ENCODE peak calls at places on chromosomes 6 and 20, in ten cellular contexts. One of them, this sample, is unnamed.

GRCh38 chr20:60407011-60407771 is 449.0 kb downstream of the CDH26 start:
- DNase-seq in neuronal stem cell: no peak
- DNase-seq in sigmoid colon: no peak
- DNase-seq in breast epithelium: no peak
- DNase-seq in suprapubic skin: no peak
- DNase-seq in uterus: no peak
- DNase-seq in H7: no peak
- DNase-seq in heart left ventricle: no peak
- DNase-seq in Karpas-422: no peak
- DNase-seq in ascending aorta: no peak
- DNase-seq in this sample: no peak

GRCh38 chr6:127786109-127786508 is 114.7 kb downstream of the THEMIS start:
- DNase-seq in neuronal stem cell: no peak
- DNase-seq in sigmoid colon: no peak
- DNase-seq in breast epithelium: no peak
- DNase-seq in suprapubic skin: no peak
- DNase-seq in uterus: no peak
- DNase-seq in H7: no peak
- DNase-seq in heart left ventricle: no peak
- DNase-seq in Karpas-422: no peak
- DNase-seq in ascending aorta: no peak
- DNase-seq in this sample: no peak

GRCh38 chr6:122995930-122996796 is at the start of gene CLVS2:
- DNase-seq in neuronal stem cell: peak; percentile 72
- DNase-seq in sigmoid colon: peak; percentile 64
- DNase-seq in breast epithelium: no peak
- DNase-seq in suprapubic skin: no peak
- DNase-seq in uterus: peak; percentile 55
- DNase-seq in H7: peak; percentile 76
- DNase-seq in heart left ventricle: no peak
- DNase-seq in Karpas-422: no peak
- DNase-seq in ascending aorta: no peak
- DNase-seq in this sample: no peak

GRCh38 chr6:125787791-125788190 is 3.0 kb upstream of the NCOA7 start:
- DNase-seq in neuronal stem cell: no peak
- DNase-seq in sigmoid colon: no peak
- DNase-seq in breast epithelium: no peak
- DNase-seq in suprapubic skin: no peak
- DNase-seq in uterus: no peak
- DNase-seq in H7: no peak
- DNase-seq in heart left ventricle: no peak
- DNase-seq in Karpas-422: peak; percentile 79
- DNase-seq in ascending aorta: no peak
- DNase-seq in this sample: no peak

GRCh38 chr6:158026054-158026900 is 44.6 kb downstream of the SYNJ2 start:
- DNase-seq in neuronal stem cell: no peak
- DNase-seq in sigmoid colon: peak; percentile 93
- DNase-seq in breast epithelium: no peak
- DNase-seq in suprapubic skin: peak; percentile 94
- DNase-seq in uterus: peak; percentile 96
- DNase-seq in H7: peak; percentile 88
- DNase-seq in heart left ventricle: peak; percentile 92
- DNase-seq in Karpas-422: peak; percentile 76
- DNase-seq in ascending aorta: peak; percentile 95
- DNase-seq in this sample: peak; percentile 80

GRCh38 chr6:168507297-168507696 is 66.3 kb downstream of the SMOC2 start:
- DNase-seq in neuronal stem cell: no peak
- DNase-seq in sigmoid colon: no peak
- DNase-seq in breast epithelium: no peak
- DNase-seq in suprapubic skin: no peak
- DNase-seq in uterus: no peak
- DNase-seq in H7: no peak
- DNase-seq in heart left ventricle: no peak
- DNase-seq in Karpas-422: no peak
- DNase-seq in ascending aorta: no peak
- DNase-seq in this sample: no peak

GRCh38 chr6:113969888-113970807 is 800 bp downstream of the HDAC2 start:
- DNase-seq in neuronal stem cell: peak; percentile 58
- DNase-seq in sigmoid colon: peak; percentile 77
- DNase-seq in breast epithelium: peak; percentile 74
- DNase-seq in suprapubic skin: peak; percentile 78
- DNase-seq in uterus: peak; percentile 47
- DNase-seq in H7: peak; percentile 75
- DNase-seq in heart left ventricle: peak; percentile 70
- DNase-seq in Karpas-422: peak; percentile 87
- DNase-seq in ascending aorta: peak; percentile 75
- DNase-seq in this sample: peak; percentile 78

GRCh38 chr6:143286280-143286795 is 164.2 kb downstream of the ADAT2 start:
- DNase-seq in neuronal stem cell: no peak
- DNase-seq in sigmoid colon: no peak
- DNase-seq in breast epithelium: no peak
- DNase-seq in suprapubic skin: no peak
- DNase-seq in uterus: no peak
- DNase-seq in H7: no peak
- DNase-seq in heart left ventricle: no peak
- DNase-seq in Karpas-422: no peak
- DNase-seq in ascending aorta: no peak
- DNase-seq in this sample: no peak

DNA sequence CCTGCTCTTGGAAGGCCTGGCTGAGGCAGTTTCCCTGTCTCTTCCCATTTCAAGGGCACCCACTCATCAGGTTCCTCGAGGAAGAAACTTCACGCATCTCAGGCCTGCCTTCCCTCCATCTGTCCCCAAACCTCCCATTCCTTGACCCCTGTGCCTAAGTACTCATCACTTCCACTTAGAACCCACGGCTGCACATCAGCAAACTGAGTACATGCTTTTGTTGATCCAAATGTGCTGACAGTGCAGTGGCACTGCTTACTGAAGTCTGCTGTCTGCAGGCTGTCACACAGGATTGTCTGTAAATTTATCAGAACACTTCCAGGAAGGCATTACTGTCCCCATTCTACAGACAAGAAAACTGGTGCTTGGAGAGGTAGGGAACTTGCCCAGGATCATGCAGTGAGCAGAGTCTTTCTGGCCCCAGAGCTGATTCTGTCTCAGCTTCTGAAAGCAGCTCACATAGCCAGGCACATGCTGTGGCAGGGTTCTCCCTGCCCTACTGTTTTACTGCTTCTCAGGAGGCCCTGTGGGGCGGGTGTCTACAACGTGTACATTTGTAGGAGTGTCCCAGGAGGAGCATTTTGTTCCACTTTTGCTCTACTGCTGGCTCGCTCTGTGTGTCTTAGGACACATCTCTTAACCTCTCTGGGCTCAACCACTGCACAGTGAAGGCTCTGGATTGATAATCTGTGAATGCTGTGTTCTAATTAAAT is 64.2 kb upstream of the XRN2 start:
- DNase-seq in neuronal stem cell: no peak
- DNase-seq in sigmoid colon: no peak
- DNase-seq in breast epithelium: no peak
- DNase-seq in suprapubic skin: no peak
- DNase-seq in uterus: no peak
- DNase-seq in H7: no peak
- DNase-seq in heart left ventricle: no peak
- DNase-seq in Karpas-422: no peak
- DNase-seq in ascending aorta: no peak
- DNase-seq in this sample: no peak
- H3K4me3 ChIP-seq in neuronal stem cell: no peak overlapping the region
- H3K4me3 ChIP-seq in sigmoid colon: no peak overlapping the region
- H3K4me3 ChIP-seq in breast epithelium: no peak overlapping the region
- H3K4me3 ChIP-seq in suprapubic skin: no peak overlapping the region
- H3K4me3 ChIP-seq in uterus: no peak overlapping the region
- H3K4me3 ChIP-seq in H7: no peak overlapping the region
- H3K4me3 ChIP-seq in heart left ventricle: no peak overlapping the region
- H3K4me3 ChIP-seq in Karpas-422: no peak overlapping the region
- H3K4me3 ChIP-seq in ascending aorta: no peak overlapping the region
- H3K4me3 ChIP-seq in this sample: no peak overlapping the region

GRCh38 chr20:48147326-48147725 is 362.0 kb upstream of the SULF2 start:
- DNase-seq in neuronal stem cell: no peak
- DNase-seq in sigmoid colon: no peak
- DNase-seq in breast epithelium: no peak
- DNase-seq in suprapubic skin: no peak
- DNase-seq in uterus: no peak
- DNase-seq in H7: no peak
- DNase-seq in heart left ventricle: no peak
- DNase-seq in Karpas-422: no peak
- DNase-seq in ascending aorta: no peak
- DNase-seq in this sample: no peak

GRCh38 chr20:48150568-48150967 is 365.3 kb upstream of the SULF2 start:
- DNase-seq in neuronal stem cell: no peak
- DNase-seq in sigmoid colon: no peak
- DNase-seq in breast epithelium: no peak
- DNase-seq in suprapubic skin: no peak
- DNase-seq in uterus: no peak
- DNase-seq in H7: no peak
- DNase-seq in heart left ventricle: no peak
- DNase-seq in Karpas-422: no peak
- DNase-seq in ascending aorta: no peak
- DNase-seq in this sample: no peak

GRCh38 chr20:48149887-48150286 is 364.6 kb upstream of the SULF2 start:
- DNase-seq in neuronal stem cell: no peak
- DNase-seq in sigmoid colon: no peak
- DNase-seq in breast epithelium: no peak
- DNase-seq in suprapubic skin: no peak
- DNase-seq in uterus: no peak
- DNase-seq in H7: no peak
- DNase-seq in heart left ventricle: no peak
- DNase-seq in Karpas-422: no peak
- DNase-seq in ascending aorta: no peak
- DNase-seq in this sample: no peak

GRCh38 chr20:48148020-48148419 is 362.7 kb upstream of the SULF2 start:
- DNase-seq in neuronal stem cell: no peak
- DNase-seq in sigmoid colon: peak; percentile 3
- DNase-seq in breast epithelium: no peak
- DNase-seq in suprapubic skin: no peak
- DNase-seq in uterus: no peak
- DNase-seq in H7: no peak
- DNase-seq in heart left ventricle: no peak
- DNase-seq in Karpas-422: no peak
- DNase-seq in ascending aorta: no peak
- DNase-seq in this sample: no peak

DNA sequence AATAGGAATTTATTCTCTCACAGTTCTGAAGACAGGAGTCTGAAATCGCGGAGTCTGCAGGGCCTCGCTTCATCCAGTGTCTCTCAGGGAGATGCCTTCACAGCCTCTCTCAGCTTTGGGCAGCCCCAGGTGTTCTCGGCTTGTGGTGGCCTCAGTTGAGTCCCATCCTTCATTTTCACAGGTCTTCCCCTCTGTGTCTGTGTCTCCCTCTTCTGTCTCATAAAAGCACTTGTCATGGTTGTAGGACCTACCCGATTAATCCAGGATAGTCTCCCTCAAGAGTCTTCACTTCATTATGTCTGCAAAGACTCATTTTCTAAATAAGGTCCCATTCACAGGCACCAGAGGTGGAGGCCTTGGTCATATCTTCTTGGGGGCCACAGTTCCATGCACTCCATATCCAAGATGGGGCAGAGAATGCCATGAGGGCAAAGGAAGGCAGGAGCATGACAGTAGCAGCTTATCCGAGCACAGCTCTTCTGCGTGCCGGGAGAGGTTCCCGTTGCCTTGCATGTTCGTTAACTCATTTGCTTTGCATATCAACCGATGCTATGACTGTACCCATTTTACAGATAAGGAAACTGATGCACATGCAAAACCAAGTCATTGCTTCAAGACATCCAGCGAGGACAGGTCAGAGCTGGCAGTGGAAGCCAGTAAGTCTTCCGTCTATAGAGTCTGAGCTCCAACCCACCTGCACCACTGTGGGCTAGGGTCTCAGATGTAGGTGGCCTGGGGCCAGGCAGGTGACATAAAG is 363.8 kb upstream of the SULF2 start:
- DNase-seq in neuronal stem cell: no peak
- DNase-seq in sigmoid colon: no peak
- DNase-seq in breast epithelium: no peak
- DNase-seq in suprapubic skin: no peak
- DNase-seq in uterus: no peak
- DNase-seq in H7: no peak
- DNase-seq in heart left ventricle: no peak
- DNase-seq in Karpas-422: no peak
- DNase-seq in ascending aorta: no peak
- DNase-seq in this sample: no peak
- H3K36me3 ChIP-seq in neuronal stem cell: no peaks in the 10 kb centered on the region
- H3K36me3 ChIP-seq in sigmoid colon: no peaks in the 10 kb centered on the region
- H3K36me3 ChIP-seq in breast epithelium: no peaks in the 10 kb centered on the region
- H3K36me3 ChIP-seq in suprapubic skin: no peaks in the 10 kb centered on the region
- H3K36me3 ChIP-seq in uterus: no peaks in the 10 kb centered on the region
- H3K36me3 ChIP-seq in H7: no peaks in the 10 kb centered on the region
- H3K36me3 ChIP-seq in heart left ventricle: no peaks in the 10 kb centered on the region
- H3K36me3 ChIP-seq in Karpas-422: no peaks in the 10 kb centered on the region
- H3K36me3 ChIP-seq in ascending aorta: no peaks in the 10 kb centered on the region
- H3K36me3 ChIP-seq in this sample: no peaks in the 10 kb centered on the region

GRCh38 chr20:2703716-2704475 is 11.3 kb downstream of the EBF4 start:
- DNase-seq in neuronal stem cell: no peak
- DNase-seq in sigmoid colon: no peak
- DNase-seq in breast epithelium: no peak
- DNase-seq in suprapubic skin: no peak
- DNase-seq in uterus: no peak
- DNase-seq in H7: no peak
- DNase-seq in heart left ventricle: no peak
- DNase-seq in Karpas-422: no peak
- DNase-seq in ascending aorta: no peak
- DNase-seq in this sample: no peak
- H3K27me3 ChIP-seq in neuronal stem cell: peaks cover 5% of the 10 kb centered on the region
- H3K27me3 ChIP-seq in sigmoid colon: no peaks in the 10 kb centered on the region
- H3K27me3 ChIP-seq in breast epithelium: no peaks in the 10 kb centered on the region
- H3K27me3 ChIP-seq in suprapubic skin: peaks cover 5% of the 10 kb centered on the region
- H3K27me3 ChIP-seq in uterus: no peaks in the 10 kb centered on the region
- H3K27me3 ChIP-seq in H7: peaks cover 68% of the 10 kb centered on the region
- H3K27me3 ChIP-seq in heart left ventricle: no peaks in the 10 kb centered on the region
- H3K27me3 ChIP-seq in Karpas-422: no peaks in the 10 kb centered on the region
- H3K27me3 ChIP-seq in ascending aorta: no peaks in the 10 kb centered on the region
- H3K27me3 ChIP-seq in this sample: no peaks in the 10 kb centered on the region

GRCh38 chr20:44356353-44356723 is 839 bp downstream of the HNF4A start:
- DNase-seq in neuronal stem cell: no peak
- DNase-seq in sigmoid colon: no peak
- DNase-seq in breast epithelium: no peak
- DNase-seq in suprapubic skin: no peak
- DNase-seq in uterus: no peak
- DNase-seq in H7: no peak
- DNase-seq in heart left ventricle: no peak
- DNase-seq in Karpas-422: no peak
- DNase-seq in ascending aorta: no peak
- DNase-seq in this sample: no peak

GRCh38 chr20:44357020-44357419 is 1.5 kb downstream of the HNF4A start:
- DNase-seq in neuronal stem cell: no peak
- DNase-seq in sigmoid colon: no peak
- DNase-seq in breast epithelium: no peak
- DNase-seq in suprapubic skin: no peak
- DNase-seq in uterus: no peak
- DNase-seq in H7: no peak
- DNase-seq in heart left ventricle: no peak
- DNase-seq in Karpas-422: no peak
- DNase-seq in ascending aorta: no peak
- DNase-seq in this sample: no peak

GRCh38 chr20:44357555-44358130 is 2.1 kb downstream of the HNF4A start:
- DNase-seq in neuronal stem cell: no peak
- DNase-seq in sigmoid colon: no peak
- DNase-seq in breast epithelium: no peak
- DNase-seq in suprapubic skin: no peak
- DNase-seq in uterus: no peak
- DNase-seq in H7: no peak
- DNase-seq in heart left ventricle: no peak
- DNase-seq in Karpas-422: no peak
- DNase-seq in ascending aorta: no peak
- DNase-seq in this sample: no peak

GRCh38 chr20:44355503-44356352 is at the start of gene HNF4A:
- DNase-seq in neuronal stem cell: no peak
- DNase-seq in sigmoid colon: no peak
- DNase-seq in breast epithelium: no peak
- DNase-seq in suprapubic skin: no peak
- DNase-seq in uterus: no peak
- DNase-seq in H7: no peak
- DNase-seq in heart left ventricle: no peak
- DNase-seq in Karpas-422: no peak
- DNase-seq in ascending aorta: no peak
- DNase-seq in this sample: no peak

DNA sequence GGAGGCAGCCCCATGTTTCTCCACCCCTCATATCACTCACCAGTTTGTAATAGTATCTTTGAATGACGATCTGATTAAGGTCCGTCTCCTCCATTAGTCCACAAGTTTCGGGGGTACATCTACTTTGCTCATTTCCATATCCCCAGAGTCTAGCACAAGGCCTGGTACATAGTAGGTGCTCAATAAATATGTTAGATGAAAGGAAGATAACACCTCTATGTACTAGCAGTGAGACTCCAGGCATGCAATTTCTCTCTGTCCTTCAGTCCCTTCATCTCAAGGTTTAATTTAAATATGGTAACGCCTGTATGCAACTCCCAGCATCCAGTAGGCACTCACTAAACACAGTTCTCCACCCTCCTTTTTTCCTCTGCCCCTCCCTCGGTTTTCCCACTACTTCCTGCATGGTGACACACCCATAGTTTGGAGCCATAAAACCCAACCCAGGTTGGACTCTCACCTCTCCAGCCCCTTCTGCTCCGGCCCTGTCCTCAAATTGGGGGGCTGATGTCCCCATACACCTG is 458 bp upstream of the HNF4A start:
- DNase-seq in neuronal stem cell: no peak
- DNase-seq in sigmoid colon: no peak
- DNase-seq in breast epithelium: no peak
- DNase-seq in suprapubic skin: no peak
- DNase-seq in uterus: no peak
- DNase-seq in H7: no peak
- DNase-seq in heart left ventricle: no peak
- DNase-seq in Karpas-422: no peak
- DNase-seq in ascending aorta: no peak
- DNase-seq in this sample: no peak
- H3K4me3 ChIP-seq in neuronal stem cell: no peak overlapping the region
- H3K4me3 ChIP-seq in sigmoid colon: no peak overlapping the region
- H3K4me3 ChIP-seq in breast epithelium: no peak overlapping the region
- H3K4me3 ChIP-seq in suprapubic skin: no peak overlapping the region
- H3K4me3 ChIP-seq in uterus: no peak overlapping the region
- H3K4me3 ChIP-seq in H7: no peak overlapping the region
- H3K4me3 ChIP-seq in heart left ventricle: no peak overlapping the region
- H3K4me3 ChIP-seq in Karpas-422: no peak overlapping the region
- H3K4me3 ChIP-seq in ascending aorta: no peak overlapping the region
- H3K4me3 ChIP-seq in this sample: no peak overlapping the region